ENCODE peak calls at places on chromosomes 4 and X, in four cellular contexts. X is pancreas, I is IMR-90, W is MM.1S. Q is an unnamed sample.

GRCh38 chrX:10414106-10414824 is 206.1 kb downstream of the MID1 start:
- DNase-seq in X (no peak), I (no peak), W (no peak), Q (no peak)

GRCh38 chr4:6674500-6675149 is 19.1 kb upstream of the S100P start:
- DNase-seq in X (no peak), I (peak), W (peak), Q (peak)

GRCh38 chrX:41014776-41015175 is 70.5 kb upstream of the USP9X start:
- DNase-seq in X (no peak), I (peak), W (no peak), Q (no peak)

GRCh38 chr4:123806057-123806456 is 409.5 kb downstream of the SPRY1 start:
- DNase-seq in X (no peak), I (no peak), W (no peak), Q (no peak)

GRCh38 chr4:184695178-184695896 is 38.6 kb downstream of the CENPU start:
- DNase-seq in X (no peak), I (peak), W (no peak), Q (no peak)

GRCh38 chrX:54171091-54171490 is 12.0 kb downstream of the FAM120C start:
- DNase-seq in X (no peak), I (no peak), W (no peak), Q (no peak)

GRCh38 chrX:17826609-17827496 is 34.2 kb downstream of the RAI2 start:
- DNase-seq in X (no peak), I (no peak), W (no peak), Q (no peak)

GRCh38 chr4:54095110-54095800 is 4.7 kb upstream of the GSX2 start:
- DNase-seq in X (no peak), I (no peak), W (no peak), Q (no peak)

GRCh38 chr4:151356510-151356909 is 31.1 kb upstream of the SH3D19 start:
- DNase-seq in X (no peak), I (peak), W (no peak), Q (no peak)

GRCh38 chr4:86928400-86929255 is 6.2 kb upstream of the AFF1 start:
- DNase-seq in X (no peak), I (no peak), W (no peak), Q (no peak)

GRCh38 chrX:122184791-122185190 is 999.3 kb upstream of the GRIA3 start:
- DNase-seq in X (no peak), I (no peak), W (no peak), Q (no peak)

GRCh38 chrX:69424910-69425309 is 79.2 kb upstream of the NALF2 start:
- DNase-seq in X (no peak), I (no peak), W (no peak), Q (no peak)

GRCh38 chr4:26803462-26803861 is 57.2 kb upstream of the STIM2 start:
- DNase-seq in X (no peak), I (no peak), W (no peak), Q (no peak)

GRCh38 chr4:5126857-5127256 is 75.6 kb downstream of the STK32B start:
- DNase-seq in X (no peak), I (peak), W (no peak), Q (no peak)

GRCh38 chrX:124231454-124231853 is 101.0 kb upstream of the TEX13D start:
- DNase-seq in X (no peak), I (no peak), W (no peak), Q (no peak)

GRCh38 chr4:148442830-148443549 is 776 bp upstream of the NR3C2 start:
- DNase-seq in X (no peak), I (no peak), W (no peak), Q (peak)

GRCh38 chrX:29726811-29727210 is 488.6 kb upstream of the MAGEB2 start:
- DNase-seq in X (no peak), I (no peak), W (no peak), Q (no peak)

GRCh38 chrX:103063191-103063845 is 653 bp downstream of the BEX1 start:
- DNase-seq in X (peak), I (peak), W (peak), Q (no peak)

GRCh38 chr4:106806158-106806797 is 229.8 kb downstream of the DKK2 start:
- DNase-seq in X (no peak), I (no peak), W (no peak), Q (no peak)

GRCh38 chr4:26004290-26004689 is 90.3 kb downstream of the SMIM20 start:
- DNase-seq in X (no peak), I (no peak), W (no peak), Q (no peak)

GRCh38 chr4:80264825-80265224 is 1.6 kb upstream of the FGF5 start:
- DNase-seq in X (no peak), I (no peak), W (no peak), Q (no peak)

GRCh38 chrX:47351706-47352105 is 18.7 kb upstream of the ZNF157 start:
- DNase-seq in X (no peak), I (peak), W (no peak), Q (no peak)

GRCh38 chrX:122703762-122704161 is 480.3 kb upstream of the GRIA3 start:
- DNase-seq in X (no peak), I (no peak), W (no peak), Q (no peak)

GRCh38 chr4:147309434-147309833 is 171.5 kb upstream of the EDNRA start:
- DNase-seq in X (no peak), I (peak), W (no peak), Q (no peak)

GRCh38 chr4:127604949-127605709 is 27.6 kb upstream of the INTU start:
- DNase-seq in X (no peak), I (peak), W (peak), Q (no peak)

GRCh38 chrX:108443065-108443464 is 3.4 kb downstream of the COL4A5 start:
- DNase-seq in X (no peak), I (no peak), W (no peak), Q (no peak)

GRCh38 chrX:2710041-2710471 is 19.0 kb downstream of the CD99 start:
- DNase-seq in X (peak), I (peak), W (no peak), Q (no peak)

GRCh38 chrX:2707334-2707760 is 16.3 kb downstream of the CD99 start:
- DNase-seq in X (peak), I (peak), W (no peak), Q (peak)

GRCh38 chrX:2708601-2709200 is 17.6 kb downstream of the CD99 start:
- DNase-seq in X (peak), I (no peak), W (no peak), Q (no peak)

GRCh38 chrX:2710496-2710895 is 19.4 kb downstream of the CD99 start:
- DNase-seq in X (no peak), I (no peak), W (no peak), Q (no peak)

GRCh38 chrX:2708016-2708415 is 16.9 kb downstream of the CD99 start:
- DNase-seq in X (peak), I (no peak), W (no peak), Q (no peak)
- TF ChIP-seq CTCF in X (no peak), I (no peak), W (no peak), Q (no peak)

GRCh38 chr4:13612569-13612968 is 15.0 kb downstream of the BOD1L1 start:
- DNase-seq in X (no peak), I (no peak), W (no peak), Q (no peak)
- TF ChIP-seq CTCF in X (no peak), I (no peak), W (peak), Q (no peak)

DNA sequence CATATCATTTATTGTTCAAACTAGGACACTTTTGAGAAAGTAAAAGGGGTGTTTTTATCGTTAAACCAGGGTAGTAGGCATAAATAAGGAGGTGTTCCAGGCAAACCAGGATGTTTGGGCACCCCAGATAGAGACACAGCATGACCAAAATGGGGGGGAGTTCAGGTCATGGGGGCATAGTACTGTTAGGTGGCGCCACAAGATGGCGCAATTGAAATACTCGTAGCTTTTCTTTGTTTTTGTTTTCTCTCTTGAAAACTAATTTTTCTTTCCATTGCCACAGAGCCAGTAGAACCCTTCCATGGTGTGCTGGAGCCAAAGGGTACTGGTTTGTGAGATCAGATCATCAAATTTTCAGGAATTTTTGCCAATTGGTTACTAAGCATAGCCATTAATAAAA is 283.4 kb downstream of the BCOR start:
- DNase-seq in X (no peak), I (peak), W (peak), Q (peak)
- TF ChIP-seq CTCF in X (no peak), I (peak), W (peak), Q (peak)

GRCh38 chr4:35734381-35735098 is 509.8 kb downstream of the ARAP2 start:
- DNase-seq in X (no peak), I (no peak), W (no peak), Q (no peak)

GRCh38 chr4:35739305-35739704 is 505.0 kb downstream of the ARAP2 start:
- DNase-seq in X (no peak), I (no peak), W (no peak), Q (no peak)
- TF ChIP-seq CTCF in X (no peak), I (no peak), W (no peak), Q (no peak)

GRCh38 chr4:121938282-121939092 is 13.4 kb downstream of the TRPC3 start:
- DNase-seq in X (no peak), I (peak), W (no peak), Q (no peak)

GRCh38 chr4:121939690-121940089 is 12.2 kb downstream of the TRPC3 start:
- DNase-seq in X (no peak), I (peak), W (no peak), Q (no peak)

GRCh38 chr4:121946644-121947043 is 5.2 kb downstream of the TRPC3 start:
- DNase-seq in X (no peak), I (no peak), W (no peak), Q (no peak)

DNA sequence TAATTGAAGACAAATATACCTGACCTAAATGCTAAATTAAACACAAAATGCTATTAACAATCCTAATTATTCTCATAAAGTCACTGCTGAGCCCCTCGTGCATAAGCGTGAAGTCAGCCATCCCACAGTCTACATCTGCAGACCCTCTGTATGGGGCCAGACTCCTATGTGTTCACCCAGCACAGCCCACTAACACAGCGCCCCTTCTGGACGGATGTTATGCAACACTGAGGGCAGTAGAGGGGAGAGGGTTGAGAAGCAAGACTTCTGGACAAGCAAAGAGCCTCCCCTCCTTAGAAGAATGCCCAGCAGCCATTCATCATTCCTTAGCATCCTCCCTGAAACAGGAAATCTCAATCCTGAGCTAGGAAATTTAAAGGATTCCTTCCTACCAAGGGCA is 7.9 kb downstream of the TRPC3 start:
- DNase-seq in X (no peak), I (no peak), W (no peak), Q (peak)
- TF ChIP-seq CTCF in X (no peak), I (no peak), W (peak), Q (peak)

DNA sequence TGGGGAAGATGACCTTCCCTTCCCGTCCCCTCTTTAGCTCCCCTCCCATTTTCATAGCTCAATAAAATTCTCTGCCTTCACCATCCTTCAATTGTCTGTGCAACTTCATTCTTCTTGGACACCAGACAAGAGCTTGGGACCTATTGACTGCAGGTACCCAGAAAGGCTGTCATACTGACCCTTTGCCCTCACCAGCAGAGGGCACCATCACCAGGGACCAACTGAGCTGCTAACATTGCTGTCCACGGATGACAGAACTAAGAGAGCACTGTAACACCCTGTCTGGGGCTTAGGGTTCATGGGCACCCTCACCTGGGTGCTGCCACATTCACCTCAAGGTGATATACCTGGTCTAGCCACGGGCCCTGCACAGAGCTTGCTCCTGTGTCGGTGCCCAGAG is 141.3 kb upstream of the VCX3B start:
- DNase-seq in X (peak), I (no peak), W (peak), Q (no peak)
- TF ChIP-seq CTCF in X (no peak), I (no peak), W (peak), Q (no peak)

DNA sequence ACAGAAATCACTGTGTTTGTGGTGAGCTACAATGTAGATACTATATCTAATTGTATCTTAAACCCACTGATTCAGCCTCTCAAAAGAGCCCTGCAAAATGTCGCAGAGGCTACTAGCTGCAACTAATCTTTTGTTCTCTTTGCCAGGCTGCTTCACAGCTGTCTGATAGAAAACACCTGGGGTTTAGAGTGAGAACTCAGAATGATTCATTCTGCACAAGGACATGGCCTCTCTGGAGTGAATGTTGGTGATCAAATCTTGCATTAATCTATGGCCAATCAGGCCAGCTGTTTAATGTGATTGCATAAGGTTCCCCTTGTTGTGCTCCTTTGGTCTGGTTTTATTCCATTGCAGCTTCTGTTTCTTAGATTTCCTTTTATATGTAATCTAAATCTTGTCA is 100.3 kb downstream of the EMCN start:
- DNase-seq in X (no peak), I (peak), W (no peak), Q (no peak)
- TF ChIP-seq CTCF in X (no peak), I (no peak), W (no peak), Q (no peak)

GRCh38 chr4:182808673-182809416 is 108.3 kb downstream of the DCTD start:
- DNase-seq in X (peak), I (peak), W (peak), Q (peak)

GRCh38 chr4:182807346-182807745 is 109.8 kb downstream of the DCTD start:
- DNase-seq in X (peak), I (no peak), W (no peak), Q (no peak)

GRCh38 chr4:182810103-182810605 is 107.0 kb downstream of the DCTD start:
- DNase-seq in X (no peak), I (no peak), W (no peak), Q (no peak)

GRCh38 chr4:182807841-182808548 is 109.2 kb downstream of the DCTD start:
- DNase-seq in X (peak), I (no peak), W (no peak), Q (no peak)

DNA sequence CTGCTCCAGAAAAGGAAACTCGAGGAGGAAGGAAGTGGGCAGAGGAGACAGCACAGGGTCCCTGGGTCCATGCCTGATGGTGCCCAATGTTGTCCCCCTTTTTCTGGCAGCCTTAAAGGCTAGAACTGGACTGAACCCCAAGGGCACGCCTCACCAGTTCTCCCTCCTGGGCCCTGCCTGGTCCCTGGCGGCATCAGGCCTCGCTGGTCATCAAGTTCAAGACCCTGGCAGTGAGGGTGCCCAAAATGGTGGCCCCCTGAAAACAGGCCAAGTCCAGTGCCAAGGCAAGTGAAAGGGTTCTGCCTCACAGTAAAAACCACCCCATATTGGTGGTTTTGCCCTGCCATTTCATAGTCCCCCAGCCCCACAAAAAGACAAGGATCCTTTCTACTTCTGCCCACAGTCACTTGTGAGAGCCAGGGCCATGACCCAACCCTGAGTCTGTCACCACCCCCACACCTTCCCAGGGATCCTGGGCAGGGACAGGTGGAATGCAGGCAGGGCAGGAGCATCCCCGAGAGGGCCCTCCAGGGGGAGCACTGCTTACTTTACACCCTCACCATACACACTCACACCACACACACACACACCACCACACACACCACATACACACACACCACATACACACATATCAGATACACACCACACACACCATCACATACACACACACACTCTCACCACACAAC is 107.6 kb downstream of the DCTD start:
- DNase-seq in X (peak), I (no peak), W (no peak), Q (no peak)
- TF ChIP-seq CTCF in X (no peak), I (peak), W (peak), Q (no peak)

DNA sequence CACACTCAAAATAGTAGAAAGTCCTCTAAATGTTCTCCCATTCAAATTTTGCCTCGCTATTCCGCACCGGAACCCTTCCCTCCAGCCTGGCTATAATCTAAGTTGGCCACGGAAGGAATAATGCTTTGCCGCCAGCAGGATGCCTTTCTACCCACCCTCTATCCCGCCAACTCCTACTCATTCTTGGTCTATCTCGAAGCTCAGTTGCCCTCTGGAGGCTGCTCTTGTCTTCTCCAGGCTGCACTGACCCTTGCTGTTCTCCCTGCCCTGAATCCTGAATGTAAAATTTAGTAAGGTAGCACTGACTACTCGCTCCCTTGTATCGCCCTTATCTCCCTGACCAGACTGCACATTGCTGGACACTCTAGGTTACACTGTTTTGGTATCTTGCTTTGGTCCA is 212.4 kb downstream of the MGST2 start:
- DNase-seq in X (no peak), I (no peak), W (no peak), Q (no peak)
- TF ChIP-seq CTCF in X (no peak), I (no peak), W (no peak), Q (no peak)

Q was measured in GM20000.